ENCODE peak calls at places on chromosomes 4 and X, in seven cellular contexts. S is breast epithelium; P is epithelial cell of proximal tubule; Z is cardiac muscle cell; Q is tibial nerve; V is HFF-Myc; K is CD8-positive, alpha-beta T cell. T is an unnamed sample.

GRCh38 chr4:186105721-186106335 is 1.3 kb downstream of the FAM149A start:
- DNase-seq in S (no peak), Q (no peak), V (no peak), Z (peak), K (no peak), P (peak), T (no peak)

GRCh38 chr4:120277509-120277908 is 210.9 kb upstream of the MAD2L1 start:
- DNase-seq in Z (no peak), S (no peak), K (no peak), V (no peak), P (no peak), Q (no peak), T (no peak)

GRCh38 chr4:25677157-25677556 is 21.5 kb downstream of the SLC34A2 start:
- DNase-seq in Q (no peak), V (no peak), S (no peak), K (no peak), P (no peak), Z (no peak), T (no peak)

GRCh38 chrX:15158736-15159406 is 111.0 kb downstream of the ASB9 start:
- DNase-seq in K (no peak), S (no peak), Q (no peak), P (no peak), Z (no peak), V (no peak), T (no peak)

GRCh38 chrX:68647156-68647957 is at the start of gene STARD8:
- DNase-seq in S (no peak), P (no peak), Z (peak), Q (no peak), K (no peak), V (no peak), T (no peak)

GRCh38 chr4:47531241-47531953 is 46.3 kb downstream of the ATP10D start:
- DNase-seq in Z (peak), P (peak), Q (no peak), S (peak), K (peak), V (peak), T (no peak)

GRCh38 chr4:19239565-19239964 is 1012.1 kb upstream of the SLIT2 start:
- DNase-seq in V (no peak), S (no peak), Z (peak), K (no peak), Q (no peak), P (no peak), T (no peak)

GRCh38 chr4:153122855-153123254 is 81.4 kb upstream of the TRIM2 start:
- DNase-seq in S (no peak), Q (no peak), V (no peak), Z (no peak), K (no peak), P (no peak), T (no peak)

GRCh38 chr4:28444886-28445496 is 1584.3 kb downstream of the STIM2 start:
- DNase-seq in Z (peak), P (no peak), V (no peak), Q (no peak), K (no peak), S (no peak), T (no peak)

GRCh38 chr4:99361268-99361922 is 8.8 kb upstream of the ADH1C start:
- DNase-seq in P (no peak), Z (no peak), K (no peak), V (no peak), S (no peak), Q (no peak), T (no peak)

DNA sequence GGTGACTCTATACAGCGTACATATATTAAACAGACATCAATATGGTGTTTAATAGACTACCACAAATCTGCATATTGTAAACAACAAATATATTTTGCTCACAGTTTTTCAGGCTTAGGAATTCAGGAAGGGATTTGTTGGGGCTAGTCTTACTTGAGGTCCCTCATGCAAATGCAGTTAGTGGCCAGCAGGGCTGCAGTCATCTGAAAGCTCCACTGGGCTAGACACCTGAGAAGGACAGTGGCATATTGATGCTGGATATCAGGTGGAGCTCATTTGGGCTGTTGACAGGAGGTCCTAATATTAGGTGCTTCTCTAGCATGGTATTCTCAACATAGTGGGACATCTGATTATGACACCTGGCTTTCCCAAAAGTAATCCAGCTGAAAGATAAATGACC is 493.8 kb upstream of the PABPC4L start:
- DNase-seq in V (no peak), Q (no peak), Z (no peak), S (no peak), K (no peak), P (no peak), T (no peak)
- TF ChIP-seq CTCF in V (no peak), Q (no peak), Z (no peak), S (no peak), K (no peak), P (peak), T (no peak)

DNA sequence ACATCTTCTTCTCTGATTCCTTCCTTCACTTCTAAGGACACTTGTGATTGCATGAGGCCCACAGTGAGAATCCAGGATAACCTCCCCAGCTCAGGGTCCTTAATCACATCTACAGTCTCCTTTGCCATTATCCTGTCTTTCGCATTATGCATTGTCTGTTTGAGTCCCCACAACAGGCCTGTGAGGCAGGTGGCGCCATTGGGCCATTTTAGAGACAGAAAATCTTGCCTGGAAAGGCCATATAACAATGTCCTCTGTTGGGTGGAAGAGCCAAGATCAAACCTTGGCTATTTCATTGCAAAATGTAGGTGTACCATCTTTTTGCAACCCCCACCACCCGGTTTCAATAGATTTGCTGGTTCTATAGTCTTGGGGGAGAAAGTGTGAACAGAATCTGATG is 11.8 kb upstream of the DCUN1D4 start:
- DNase-seq in P (no peak), Z (peak), K (peak), Q (peak), V (no peak), S (no peak), T (peak)
- TF ChIP-seq CTCF in P (peak), Z (peak), K (peak), Q (peak), V (peak), S (peak), T (no peak)

GRCh38 chr4:66777097-66777496 is 768.2 kb downstream of the CENPC start:
- DNase-seq in P (no peak), Q (no peak), V (no peak), Z (no peak), S (no peak), K (no peak), T (no peak)
- TF ChIP-seq CTCF in P (no peak), Q (no peak), V (no peak), Z (no peak), S (no peak), K (no peak), T (no peak)

GRCh38 chrX:133542476-133542875 is 127.2 kb upstream of the GPC4 start:
- DNase-seq in V (no peak), K (no peak), P (no peak), S (no peak), Z (peak), Q (no peak), T (no peak)
- TF ChIP-seq CTCF in V (no peak), K (no peak), P (no peak), S (no peak), Z (no peak), Q (no peak), T (no peak)

GRCh38 chr4:14560577-14560976 is 441.7 kb upstream of the CPEB2 start:
- DNase-seq in V (no peak), K (no peak), Z (no peak), P (no peak), Q (no peak), S (no peak), T (no peak)

GRCh38 chr4:14564281-14564680 is 438.0 kb upstream of the CPEB2 start:
- DNase-seq in S (no peak), V (no peak), P (no peak), Z (no peak), Q (no peak), K (no peak), T (no peak)

GRCh38 chr4:14568356-14568755 is 433.9 kb upstream of the CPEB2 start:
- DNase-seq in K (no peak), V (no peak), P (no peak), Q (no peak), S (no peak), Z (peak), T (no peak)

GRCh38 chr4:14562901-14563300 is 439.4 kb upstream of the CPEB2 start:
- DNase-seq in K (no peak), Q (no peak), Z (no peak), S (no peak), P (no peak), V (no peak), T (no peak)

DNA sequence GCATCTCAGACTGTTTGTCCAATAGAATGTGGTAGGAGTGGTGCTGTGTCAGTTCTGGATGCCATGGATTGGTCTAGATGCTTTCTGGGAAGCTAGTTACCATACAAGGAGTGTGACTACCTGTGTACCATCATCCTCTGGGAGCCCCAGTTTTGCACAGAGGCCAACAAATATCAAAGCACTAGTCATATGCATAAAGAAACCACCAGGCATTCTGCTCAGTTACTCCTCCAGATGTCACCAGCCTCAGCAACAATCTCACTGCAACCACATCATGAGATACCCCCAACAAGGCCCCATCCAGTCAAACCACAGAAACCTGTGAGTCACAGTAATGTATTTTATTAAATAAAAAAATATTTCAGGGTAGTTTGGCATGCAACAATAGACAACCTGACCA is 435.8 kb upstream of the CPEB2 start:
- DNase-seq in K (no peak), Z (peak), V (no peak), P (no peak), S (no peak), Q (no peak), T (no peak)
- TF ChIP-seq CTCF in K (no peak), Z (no peak), V (no peak), P (no peak), S (no peak), Q (no peak), T (no peak)

DNA sequence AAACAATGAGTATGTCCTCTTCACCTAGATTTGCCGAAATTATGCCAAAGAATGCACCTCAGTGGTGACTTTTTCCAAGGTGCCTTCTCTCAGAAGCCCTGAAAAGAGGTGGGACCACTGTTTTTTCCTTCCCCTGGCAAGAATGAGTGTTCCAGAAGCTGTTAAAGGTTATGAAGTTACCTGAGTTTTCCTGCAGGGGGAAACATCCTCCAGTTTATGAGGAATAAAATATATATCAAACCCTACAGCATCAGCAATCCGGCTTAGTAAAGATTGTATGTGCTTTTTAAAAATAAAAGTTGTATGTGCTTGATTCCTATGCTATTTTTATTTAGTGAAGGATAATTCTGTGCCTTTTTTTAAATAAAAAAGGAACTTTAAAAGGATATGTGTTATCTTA is 73.3 kb downstream of the RBM46 start:
- DNase-seq in P (no peak), Q (no peak), V (no peak), Z (peak), K (no peak), S (no peak), T (no peak)
- TF ChIP-seq CTCF in P (peak), Q (no peak), V (peak), Z (peak), K (no peak), S (no peak), T (no peak)

GRCh38 chr4:12580787-12581186 is 903.4 kb downstream of the RAB28 start:
- DNase-seq in Q (no peak), S (no peak), K (no peak), P (no peak), Z (no peak), V (no peak), T (no peak)

GRCh38 chr4:12579172-12579571 is 905.0 kb downstream of the RAB28 start:
- DNase-seq in V (no peak), S (no peak), Q (no peak), P (no peak), Z (peak), K (no peak), T (no peak)

GRCh38 chr4:12576409-12576808 is 907.7 kb downstream of the RAB28 start:
- DNase-seq in Z (no peak), S (no peak), K (no peak), Q (no peak), V (no peak), P (no peak), T (no peak)
- TF ChIP-seq CTCF in Z (no peak), S (no peak), K (no peak), Q (no peak), V (no peak), P (no peak), T (no peak)

GRCh38 chr4:59057804-59058203 is 1947.6 kb upstream of the IGFBP7 start:
- DNase-seq in P (no peak), V (no peak), Q (no peak), Z (no peak), K (no peak), S (no peak), T (no peak)

GRCh38 chr4:59060895-59061294 is 1950.7 kb upstream of the IGFBP7 start:
- DNase-seq in P (no peak), Q (no peak), K (no peak), S (no peak), V (no peak), Z (no peak), T (no peak)

GRCh38 chr4:59060002-59060846 is 1950.0 kb upstream of the IGFBP7 start:
- DNase-seq in S (no peak), Q (no peak), K (no peak), V (no peak), P (no peak), Z (no peak), T (no peak)

GRCh38 chr4:59062970-59063369 is 1952.8 kb upstream of the IGFBP7 start:
- DNase-seq in K (no peak), S (no peak), Q (no peak), Z (no peak), V (no peak), P (no peak), T (no peak)
- TF ChIP-seq CTCF in K (no peak), S (no peak), Q (no peak), Z (no peak), V (no peak), P (no peak), T (no peak)

GRCh38 chrX:10074241-10074941 is 82.4 kb upstream of the CLCN4 start:
- DNase-seq in P (no peak), K (no peak), Z (no peak), V (no peak), Q (no peak), S (peak), T (no peak)
- TF ChIP-seq CTCF in P (no peak), K (no peak), Z (no peak), V (no peak), Q (no peak), S (no peak), T (no peak)

T was measured in activated B cell treated with CpG ODN at 0.5 μM for 24 hours.